ENCODE peak calls at places on chromosome 13, in four cellular contexts. One of them, this sample, is unnamed.

GRCh38 chr13:75402787-75403186 is 79.2 kb downstream of the TBC1D4 start:
- DNase-seq in H1: no peak
- DNase-seq in GM12878: no peak
- DNase-seq in IMR-90: no peak
- DNase-seq in this sample: no peak

GRCh38 chr13:30341815-30342570 is 34.6 kb upstream of the KATNAL1 start:
- DNase-seq in GM12878: no peak
- DNase-seq in IMR-90: peak
- DNase-seq in H1: no peak
- DNase-seq in this sample: no peak

GRCh38 chr13:84655677-84656076 is 773.4 kb upstream of the SLITRK1 start:
- DNase-seq in IMR-90: peak
- DNase-seq in H1: no peak
- DNase-seq in GM12878: no peak
- DNase-seq in this sample: no peak

GRCh38 chr13:113632706-113633484 is 25.1 kb downstream of the ATP4B start:
- DNase-seq in IMR-90: no peak
- DNase-seq in GM12878: no peak
- DNase-seq in H1: no peak
- DNase-seq in this sample: no peak

GRCh38 chr13:43388282-43389034 is 365.1 kb downstream of the DNAJC15 start:
- DNase-seq in H1: no peak
- DNase-seq in IMR-90: no peak
- DNase-seq in GM12878: no peak
- DNase-seq in this sample: no peak

GRCh38 chr13:20873348-20873747 is 29.2 kb downstream of the XPO4 start:
- DNase-seq in H1: no peak
- DNase-seq in IMR-90: peak
- DNase-seq in GM12878: no peak
- DNase-seq in this sample: no peak

GRCh38 chr13:76685938-76686337 is 200.3 kb downstream of the KCTD12 start:
- DNase-seq in H1: no peak
- DNase-seq in IMR-90: no peak
- DNase-seq in GM12878: no peak
- DNase-seq in this sample: no peak

GRCh38 chr13:53206455-53206854 is 177.8 kb downstream of the OLFM4 start:
- DNase-seq in GM12878: no peak
- DNase-seq in H1: no peak
- DNase-seq in IMR-90: no peak
- DNase-seq in this sample: no peak

GRCh38 chr13:31037874-31038475 is 105.5 kb downstream of the TEX26 start:
- DNase-seq in GM12878: no peak
- DNase-seq in IMR-90: no peak
- DNase-seq in H1: no peak
- DNase-seq in this sample: no peak

GRCh38 chr13:24632382-24633121 is 47.7 kb upstream of the ATP12A start:
- DNase-seq in IMR-90: no peak
- DNase-seq in GM12878: no peak
- DNase-seq in H1: no peak
- DNase-seq in this sample: no peak

GRCh38 chr13:39941236-39941635 is 285.8 kb downstream of the COG6 start:
- DNase-seq in IMR-90: no peak
- DNase-seq in H1: peak
- DNase-seq in GM12878: no peak
- DNase-seq in this sample: no peak

GRCh38 chr13:51784097-51784496 is 19.9 kb downstream of the DHRS12 start:
- DNase-seq in GM12878: no peak
- DNase-seq in IMR-90: no peak
- DNase-seq in H1: no peak
- DNase-seq in this sample: no peak

GRCh38 chr13:43785166-43785680 is 1.5 kb downstream of the ENOX1 start:
- DNase-seq in IMR-90: peak
- DNase-seq in GM12878: no peak
- DNase-seq in H1: no peak
- DNase-seq in this sample: no peak

GRCh38 chr13:42798118-42798517 is 16.7 kb downstream of the FAM216B start:
- DNase-seq in H1: no peak
- DNase-seq in IMR-90: no peak
- DNase-seq in GM12878: no peak
- DNase-seq in this sample: no peak

GRCh38 chr13:99505814-99506269 is 4.6 kb downstream of the TM9SF2 start:
- DNase-seq in IMR-90: peak
- DNase-seq in H1: no peak
- DNase-seq in GM12878: no peak
- DNase-seq in this sample: no peak

GRCh38 chr13:73767191-73767741 is 366.9 kb downstream of the KLF12 start:
- DNase-seq in IMR-90: peak
- DNase-seq in H1: no peak
- DNase-seq in GM12878: no peak
- DNase-seq in this sample: no peak

GRCh38 chr13:21997726-21998125 is 326.9 kb downstream of the FGF9 start:
- DNase-seq in IMR-90: no peak
- DNase-seq in H1: no peak
- DNase-seq in GM12878: no peak
- DNase-seq in this sample: no peak

GRCh38 chr13:32001392-32001768 is 30.2 kb upstream of the FRY start:
- DNase-seq in IMR-90: peak
- DNase-seq in GM12878: no peak
- DNase-seq in H1: no peak
- DNase-seq in this sample: peak

GRCh38 chr13:30045916-30046704 is 195.7 kb upstream of the UBL3 start:
- DNase-seq in IMR-90: peak
- DNase-seq in GM12878: no peak
- DNase-seq in H1: no peak
- DNase-seq in this sample: no peak

GRCh38 chr13:77724092-77724491 is 26.6 kb downstream of the SLAIN1 start:
- DNase-seq in IMR-90: no peak
- DNase-seq in GM12878: peak
- DNase-seq in H1: no peak
- DNase-seq in this sample: no peak

GRCh38 chr13:42754801-42755513 is 26.4 kb upstream of the FAM216B start:
- DNase-seq in H1: no peak
- DNase-seq in IMR-90: no peak
- DNase-seq in GM12878: no peak
- DNase-seq in this sample: no peak

GRCh38 chr13:21453352-21454089 is 5.6 kb downstream of the ZDHHC20 start:
- DNase-seq in IMR-90: no peak
- DNase-seq in GM12878: no peak
- DNase-seq in H1: no peak
- DNase-seq in this sample: no peak

GRCh38 chr13:38590230-38590629 is 96.6 kb upstream of the FREM2 start:
- DNase-seq in H1: no peak
- DNase-seq in IMR-90: no peak
- DNase-seq in GM12878: no peak
- DNase-seq in this sample: no peak

GRCh38 chr13:38590796-38591507 is 95.9 kb upstream of the FREM2 start:
- DNase-seq in H1: no peak
- DNase-seq in IMR-90: no peak
- DNase-seq in GM12878: no peak
- DNase-seq in this sample: no peak
- TF ChIP-seq CHD1 in H1: no peak
- TF ChIP-seq CHD1 in IMR-90: no peak
- TF ChIP-seq CHD1 in GM12878: no peak
- TF ChIP-seq CHD1 in this sample: no peak

GRCh38 chr13:88097541-88097940 is 426.4 kb downstream of the SLITRK5 start:
- DNase-seq in GM12878: no peak
- DNase-seq in IMR-90: no peak
- DNase-seq in H1: no peak
- DNase-seq in this sample: no peak
- TF ChIP-seq CHD1 in GM12878: no peak
- TF ChIP-seq CHD1 in IMR-90: no peak
- TF ChIP-seq CHD1 in H1: no peak
- TF ChIP-seq CHD1 in this sample: no peak

GRCh38 chr13:49638416-49639072 is 10.2 kb downstream of the ARL11 start:
- DNase-seq in H1: no peak
- DNase-seq in GM12878: no peak
- DNase-seq in IMR-90: no peak
- DNase-seq in this sample: no peak
- TF ChIP-seq CHD1 in H1: no peak
- TF ChIP-seq CHD1 in GM12878: no peak
- TF ChIP-seq CHD1 in IMR-90: no peak
- TF ChIP-seq CHD1 in this sample: no peak

GRCh38 chr13:93751117-93751516 is 524.5 kb downstream of the GPC6 start:
- DNase-seq in IMR-90: peak
- DNase-seq in H1: no peak
- DNase-seq in GM12878: no peak
- DNase-seq in this sample: no peak

GRCh38 chr13:93753639-93754038 is 527.0 kb downstream of the GPC6 start:
- DNase-seq in GM12878: no peak
- DNase-seq in H1: no peak
- DNase-seq in IMR-90: no peak
- DNase-seq in this sample: no peak

GRCh38 chr13:93758575-93758974 is 532.0 kb downstream of the GPC6 start:
- DNase-seq in IMR-90: peak
- DNase-seq in H1: no peak
- DNase-seq in GM12878: no peak
- DNase-seq in this sample: no peak

GRCh38 chr13:93752506-93752905 is 525.9 kb downstream of the GPC6 start:
- DNase-seq in H1: no peak
- DNase-seq in IMR-90: no peak
- DNase-seq in GM12878: no peak
- DNase-seq in this sample: no peak

DNA sequence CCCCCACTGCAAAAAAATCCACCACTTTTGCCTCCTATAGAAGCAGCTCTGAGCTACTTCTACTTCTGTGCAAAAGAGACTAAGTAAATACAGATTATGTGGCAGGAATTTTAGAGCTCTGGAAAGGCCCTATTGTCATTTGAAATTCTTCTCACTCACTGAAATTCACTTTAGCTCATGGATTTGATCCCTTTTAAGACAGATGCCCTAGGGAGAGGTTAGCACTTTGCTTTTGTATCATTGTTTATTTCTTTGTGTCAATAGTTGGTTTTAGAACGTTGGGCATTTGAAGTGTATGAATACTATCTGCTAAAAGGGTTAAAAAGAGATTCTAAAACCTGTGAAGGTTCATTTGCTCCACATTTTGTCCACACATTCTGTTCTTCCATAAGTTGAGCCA is 528.7 kb downstream of the GPC6 start:
- DNase-seq in IMR-90: no peak
- DNase-seq in GM12878: no peak
- DNase-seq in H1: no peak
- DNase-seq in this sample: no peak
- TF ChIP-seq CHD1 in IMR-90: no peak
- TF ChIP-seq CHD1 in GM12878: no peak
- TF ChIP-seq CHD1 in H1: no peak
- TF ChIP-seq CHD1 in this sample: no peak

DNA sequence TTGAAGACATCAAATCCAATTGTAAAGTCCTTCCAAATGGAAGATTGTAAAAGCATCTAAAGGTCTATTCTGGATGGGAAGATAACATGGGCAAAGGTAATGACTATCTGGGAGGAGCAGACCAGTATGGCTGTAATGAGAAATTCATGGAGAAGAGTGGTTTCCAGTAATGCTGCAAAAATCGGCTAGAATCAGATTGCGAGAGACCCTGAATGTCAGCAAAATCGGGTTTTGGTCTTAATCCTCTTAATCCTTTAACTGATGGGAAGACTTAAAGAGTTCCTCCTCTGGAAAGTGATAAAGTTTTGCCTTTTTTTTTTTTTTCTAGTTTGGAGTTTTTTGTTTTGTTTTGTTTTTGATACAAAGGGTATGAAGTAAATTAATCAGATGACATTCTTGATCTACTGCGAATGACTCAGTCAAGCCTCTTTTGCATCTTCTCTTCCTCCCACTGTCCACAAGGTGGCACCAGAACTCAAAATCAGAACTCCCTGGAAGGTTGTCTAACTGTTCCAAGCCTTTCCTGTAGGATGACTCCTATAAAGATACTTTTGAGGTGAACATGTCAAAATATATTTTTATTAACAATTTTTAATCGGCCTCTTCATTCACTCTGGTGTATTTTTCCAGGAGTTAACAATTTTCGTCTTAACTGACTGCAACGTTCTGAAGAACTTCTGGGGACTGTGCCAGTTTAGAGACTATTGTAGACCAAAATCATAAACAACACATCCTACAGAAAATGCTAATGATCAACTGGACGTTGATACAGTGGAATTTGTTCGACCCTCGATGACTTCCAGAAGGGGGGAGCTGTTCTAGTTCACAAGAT is 213.3 kb upstream of the MIR17HG start:
- DNase-seq in GM12878: no peak
- DNase-seq in IMR-90: peak
- DNase-seq in H1: no peak
- DNase-seq in this sample: peak
- TF ChIP-seq CHD1 in GM12878: no peak
- TF ChIP-seq CHD1 in IMR-90: no peak
- TF ChIP-seq CHD1 in H1: no peak
- TF ChIP-seq CHD1 in this sample: no peak

DNA sequence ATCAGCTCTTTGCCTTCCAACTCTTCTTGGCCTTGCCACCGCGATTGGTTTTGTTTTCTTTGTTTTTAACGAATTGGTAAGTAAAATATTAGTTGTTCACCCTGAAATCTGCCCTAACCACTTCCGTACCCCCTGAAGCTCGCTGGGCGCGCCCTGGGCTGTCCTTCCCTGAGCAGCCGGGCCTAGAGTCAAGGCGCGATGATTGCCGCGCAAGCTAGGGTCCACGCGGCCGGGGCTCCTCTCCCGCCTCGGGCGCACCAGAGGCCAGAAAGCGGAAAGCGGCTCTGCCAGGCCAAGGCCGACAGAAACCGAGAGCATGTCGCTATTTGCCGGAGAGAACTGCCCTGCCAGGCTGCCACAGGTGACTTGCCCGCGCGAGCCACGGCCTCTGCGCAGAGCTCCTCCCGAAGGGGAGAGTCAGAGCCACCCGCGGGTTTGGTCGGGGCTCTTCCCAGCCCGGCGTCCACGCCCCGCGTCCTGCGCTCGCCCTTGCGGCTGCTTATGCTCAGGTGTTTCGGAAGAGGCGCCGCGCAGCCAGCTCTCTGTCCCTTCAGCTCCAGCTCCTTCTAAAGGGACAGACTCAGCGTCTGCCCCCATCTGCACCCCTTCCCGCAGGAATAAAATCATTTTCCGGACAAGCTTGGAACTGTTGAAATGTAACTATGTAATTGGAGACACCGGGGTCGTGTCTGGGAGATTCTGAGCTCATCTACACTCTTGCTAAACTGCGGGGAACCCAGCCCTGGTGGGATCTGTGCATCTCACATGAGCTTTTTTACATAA is 6.7 kb upstream of the CDX2 start:
- DNase-seq in GM12878: no peak
- DNase-seq in H1: no peak
- DNase-seq in IMR-90: no peak
- DNase-seq in this sample: no peak
- TF ChIP-seq CHD1 in GM12878: no peak
- TF ChIP-seq CHD1 in H1: no peak
- TF ChIP-seq CHD1 in IMR-90: no peak
- TF ChIP-seq CHD1 in this sample: no peak